ENCODE peak calls at places on chromosomes 16 and 17, in six cellular contexts. One of them, this sample, is unnamed.

GRCh38 chr16:72198021-72198420 is 26.1 kb upstream of the PMFBP1 start:
- DNase-seq in lung: no peak
- DNase-seq in retina: peak
- DNase-seq in psoas muscle: no peak
- DNase-seq in astrocyte of the spinal cord: peak
- DNase-seq in NCI-H1417 treated with DMSO at 0.1 percent for 48 hours: peak
- DNase-seq in this sample: peak

GRCh38 chr17:82552580-82552979 is 33.0 kb downstream of the FOXK2 start:
- DNase-seq in lung: no peak
- DNase-seq in retina: no peak
- DNase-seq in psoas muscle: no peak
- DNase-seq in astrocyte of the spinal cord: no peak
- DNase-seq in NCI-H1417 treated with DMSO at 0.1 percent for 48 hours: no peak
- DNase-seq in this sample: no peak

GRCh38 chr16:24826096-24826690 is 19.6 kb upstream of the SLC5A11 start:
- DNase-seq in lung: no peak
- DNase-seq in retina: no peak
- DNase-seq in psoas muscle: no peak
- DNase-seq in astrocyte of the spinal cord: no peak
- DNase-seq in NCI-H1417 treated with DMSO at 0.1 percent for 48 hours: no peak
- DNase-seq in this sample: no peak

GRCh38 chr17:62565817-62566216 is 61.7 kb upstream of the MRC2 start:
- DNase-seq in lung: no peak
- DNase-seq in retina: no peak
- DNase-seq in psoas muscle: no peak
- DNase-seq in astrocyte of the spinal cord: peak
- DNase-seq in NCI-H1417 treated with DMSO at 0.1 percent for 48 hours: no peak
- DNase-seq in this sample: peak

GRCh38 chr17:76151896-76152454 is 10.9 kb upstream of the FOXJ1 start:
- DNase-seq in lung: no peak
- DNase-seq in retina: no peak
- DNase-seq in psoas muscle: no peak
- DNase-seq in astrocyte of the spinal cord: no peak
- DNase-seq in NCI-H1417 treated with DMSO at 0.1 percent for 48 hours: no peak
- DNase-seq in this sample: no peak

GRCh38 chr16:11254913-11255736 is 879 bp downstream of the SOCS1 start:
- DNase-seq in lung: no peak
- DNase-seq in retina: peak
- DNase-seq in psoas muscle: peak
- DNase-seq in astrocyte of the spinal cord: peak
- DNase-seq in NCI-H1417 treated with DMSO at 0.1 percent for 48 hours: no peak
- DNase-seq in this sample: no peak

GRCh38 chr17:80455784-80456183 is 20.6 kb downstream of the NPTX1 start:
- DNase-seq in lung: no peak
- DNase-seq in retina: no peak
- DNase-seq in psoas muscle: no peak
- DNase-seq in astrocyte of the spinal cord: no peak
- DNase-seq in NCI-H1417 treated with DMSO at 0.1 percent for 48 hours: no peak
- DNase-seq in this sample: no peak

GRCh38 chr16:56793504-56793903 is 63.6 kb downstream of the NUP93 start:
- DNase-seq in lung: no peak
- DNase-seq in retina: peak
- DNase-seq in psoas muscle: no peak
- DNase-seq in astrocyte of the spinal cord: peak
- DNase-seq in NCI-H1417 treated with DMSO at 0.1 percent for 48 hours: no peak
- DNase-seq in this sample: no peak

GRCh38 chr16:80027007-80027965 is 426.7 kb upstream of the MAF start:
- DNase-seq in lung: peak
- DNase-seq in retina: no peak
- DNase-seq in psoas muscle: peak
- DNase-seq in astrocyte of the spinal cord: peak
- DNase-seq in NCI-H1417 treated with DMSO at 0.1 percent for 48 hours: no peak
- DNase-seq in this sample: peak

GRCh38 chr16:6019490-6019991 is 921.9 kb upstream of the EEF2KMT start:
- DNase-seq in lung: no peak
- DNase-seq in retina: peak
- DNase-seq in psoas muscle: no peak
- DNase-seq in astrocyte of the spinal cord: no peak
- DNase-seq in NCI-H1417 treated with DMSO at 0.1 percent for 48 hours: no peak
- DNase-seq in this sample: no peak

GRCh38 chr16:559021-559380 is 1.2 kb upstream of the PRR35 start:
- DNase-seq in lung: no peak
- DNase-seq in retina: no peak
- DNase-seq in psoas muscle: no peak
- DNase-seq in astrocyte of the spinal cord: no peak
- DNase-seq in NCI-H1417 treated with DMSO at 0.1 percent for 48 hours: no peak
- DNase-seq in this sample: no peak

GRCh38 chr17:55730380-55730779 is 7.7 kb upstream of the TMEM100 start:
- DNase-seq in lung: no peak
- DNase-seq in retina: no peak
- DNase-seq in psoas muscle: no peak
- DNase-seq in astrocyte of the spinal cord: no peak
- DNase-seq in NCI-H1417 treated with DMSO at 0.1 percent for 48 hours: no peak
- DNase-seq in this sample: no peak

GRCh38 chr17:77594416-77595209 is 363.9 kb upstream of the TNRC6C start:
- DNase-seq in lung: no peak
- DNase-seq in retina: no peak
- DNase-seq in psoas muscle: no peak
- DNase-seq in astrocyte of the spinal cord: no peak
- DNase-seq in NCI-H1417 treated with DMSO at 0.1 percent for 48 hours: no peak
- DNase-seq in this sample: no peak

GRCh38 chr17:31724026-31724425 is 135.0 kb downstream of the COPRS start:
- DNase-seq in lung: no peak
- DNase-seq in retina: no peak
- DNase-seq in psoas muscle: no peak
- DNase-seq in astrocyte of the spinal cord: peak
- DNase-seq in NCI-H1417 treated with DMSO at 0.1 percent for 48 hours: no peak
- DNase-seq in this sample: no peak

GRCh38 chr17:73647331-73647730 is 3.1 kb upstream of the SDK2 start:
- DNase-seq in lung: no peak
- DNase-seq in retina: no peak
- DNase-seq in psoas muscle: no peak
- DNase-seq in astrocyte of the spinal cord: no peak
- DNase-seq in NCI-H1417 treated with DMSO at 0.1 percent for 48 hours: no peak
- DNase-seq in this sample: no peak

GRCh38 chr16:81730090-81731051 is 48.7 kb upstream of the PLCG2 start:
- DNase-seq in lung: peak
- DNase-seq in retina: peak
- DNase-seq in psoas muscle: peak
- DNase-seq in astrocyte of the spinal cord: peak
- DNase-seq in NCI-H1417 treated with DMSO at 0.1 percent for 48 hours: peak
- DNase-seq in this sample: peak

GRCh38 chr17:45093444-45094110 is 32.5 kb downstream of the NMT1 start:
- DNase-seq in lung: no peak
- DNase-seq in retina: no peak
- DNase-seq in psoas muscle: peak
- DNase-seq in astrocyte of the spinal cord: peak
- DNase-seq in NCI-H1417 treated with DMSO at 0.1 percent for 48 hours: no peak
- DNase-seq in this sample: no peak

GRCh38 chr17:9115446-9116265 is 94.3 kb downstream of the NTN1 start:
- DNase-seq in lung: no peak
- DNase-seq in retina: peak
- DNase-seq in psoas muscle: peak
- DNase-seq in astrocyte of the spinal cord: peak
- DNase-seq in NCI-H1417 treated with DMSO at 0.1 percent for 48 hours: no peak
- DNase-seq in this sample: no peak

GRCh38 chr17:11369570-11369969 is 128.6 kb downstream of the SHISA6 start:
- DNase-seq in lung: no peak
- DNase-seq in retina: no peak
- DNase-seq in psoas muscle: no peak
- DNase-seq in astrocyte of the spinal cord: no peak
- DNase-seq in NCI-H1417 treated with DMSO at 0.1 percent for 48 hours: no peak
- DNase-seq in this sample: no peak

GRCh38 chr16:3065069-3065741 is at the start of gene IL32:
- DNase-seq in lung: peak
- DNase-seq in retina: no peak
- DNase-seq in psoas muscle: peak
- DNase-seq in astrocyte of the spinal cord: peak
- DNase-seq in NCI-H1417 treated with DMSO at 0.1 percent for 48 hours: no peak
- DNase-seq in this sample: peak

GRCh38 chr17:28807925-28808641 is 34.5 kb downstream of the FAM222B start:
- DNase-seq in lung: no peak
- DNase-seq in retina: peak
- DNase-seq in psoas muscle: no peak
- DNase-seq in astrocyte of the spinal cord: peak
- DNase-seq in NCI-H1417 treated with DMSO at 0.1 percent for 48 hours: peak
- DNase-seq in this sample: peak

GRCh38 chr16:2530629-2531318 is 434 bp downstream of the CEMP1 start:
- DNase-seq in lung: no peak
- DNase-seq in retina: no peak
- DNase-seq in psoas muscle: peak
- DNase-seq in astrocyte of the spinal cord: no peak
- DNase-seq in NCI-H1417 treated with DMSO at 0.1 percent for 48 hours: no peak
- DNase-seq in this sample: no peak

GRCh38 chr17:62187681-62188080 is 122.6 kb upstream of the MED13 start:
- DNase-seq in lung: no peak
- DNase-seq in retina: no peak
- DNase-seq in psoas muscle: no peak
- DNase-seq in astrocyte of the spinal cord: no peak
- DNase-seq in NCI-H1417 treated with DMSO at 0.1 percent for 48 hours: no peak
- DNase-seq in this sample: no peak

GRCh38 chr17:79614248-79614647 is 3.4 kb upstream of the RBFOX3 start:
- DNase-seq in lung: no peak
- DNase-seq in retina: no peak
- DNase-seq in psoas muscle: no peak
- DNase-seq in astrocyte of the spinal cord: no peak
- DNase-seq in NCI-H1417 treated with DMSO at 0.1 percent for 48 hours: no peak
- DNase-seq in this sample: no peak

GRCh38 chr16:88504489-88505404 is 51.7 kb downstream of the ZFPM1 start:
- DNase-seq in lung: no peak
- DNase-seq in retina: peak
- DNase-seq in psoas muscle: no peak
- DNase-seq in astrocyte of the spinal cord: no peak
- DNase-seq in NCI-H1417 treated with DMSO at 0.1 percent for 48 hours: peak
- DNase-seq in this sample: no peak

GRCh38 chr17:82871056-82871775 is 31.4 kb upstream of the ZNF750 start:
- DNase-seq in lung: no peak
- DNase-seq in retina: no peak
- DNase-seq in psoas muscle: no peak
- DNase-seq in astrocyte of the spinal cord: no peak
- DNase-seq in NCI-H1417 treated with DMSO at 0.1 percent for 48 hours: no peak
- DNase-seq in this sample: no peak

GRCh38 chr17:55343114-55343513 is 78.4 kb downstream of the HLF start:
- DNase-seq in lung: no peak
- DNase-seq in retina: no peak
- DNase-seq in psoas muscle: no peak
- DNase-seq in astrocyte of the spinal cord: no peak
- DNase-seq in NCI-H1417 treated with DMSO at 0.1 percent for 48 hours: no peak
- DNase-seq in this sample: no peak

GRCh38 chr17:80877095-80877828 is 114.4 kb upstream of the CHMP6 start:
- DNase-seq in lung: no peak
- DNase-seq in retina: no peak
- DNase-seq in psoas muscle: no peak
- DNase-seq in astrocyte of the spinal cord: no peak
- DNase-seq in NCI-H1417 treated with DMSO at 0.1 percent for 48 hours: no peak
- DNase-seq in this sample: no peak